ENCODE peak calls at places on chromosome 9, in eight cellular contexts. D is amniotic stem cell, G is heart left ventricle, M is fibroblast of gingiva, X is aorta, W is brain microvascular endothelial cell, Y is NCI-H2081, J is HS-27A. A is an unnamed sample.

GRCh38 chr9:70352802-70353201 is 61.7 kb downstream of the KLF9 start:
- DNase-seq in Y (no peak), X (no peak), W (no peak), G (no peak), J (no peak), M (no peak), D (no peak), A (no peak)

GRCh38 chr9:3059781-3060468 is 216.0 kb upstream of the PUM3 start:
- DNase-seq in W (no peak), G (no peak), Y (no peak), X (no peak), D (no peak), J (no peak), M (no peak), A (no peak)

GRCh38 chr9:97362777-97363545 is 48.9 kb upstream of the TDRD7 start:
- DNase-seq in Y (no peak), G (no peak), X (no peak), D (no peak), M (no peak), J (no peak), W (no peak), A (no peak)

GRCh38 chr9:109728696-109729300 is 51.2 kb upstream of the PALM2AKAP2 start:
- DNase-seq in J (no peak), W (no peak), M (no peak), X (no peak), D (no peak), G (no peak), Y (no peak), A (no peak)

GRCh38 chr9:89522261-89522978 is 24.5 kb upstream of the SEMA4D start:
- DNase-seq in X (no peak), W (no peak), D (no peak), J (no peak), Y (no peak), G (no peak), M (no peak), A (peak; percentile 59)

GRCh38 chr9:124022201-124023121 is 10.9 kb downstream of the LHX2 start:
- DNase-seq in M (no peak), W (no peak), X (no peak), G (no peak), J (no peak), D (no peak), Y (no peak), A (no peak)

GRCh38 chr9:121989010-121989409 is 104.1 kb downstream of the TTLL11 start:
- DNase-seq in W (peak; percentile 33), D (no peak), M (no peak), J (no peak), Y (no peak), G (no peak), X (no peak), A (no peak)

GRCh38 chr9:135525241-135526088 is 4.2 kb downstream of the LCN1 start:
- DNase-seq in W (no peak), M (no peak), J (no peak), G (no peak), D (no peak), X (no peak), Y (no peak), A (no peak)

GRCh38 chr9:93329632-93330286 is 121.7 kb upstream of the FAM120A start:
- DNase-seq in J (no peak), G (no peak), X (no peak), D (no peak), Y (no peak), W (no peak), M (no peak), A (no peak)

GRCh38 chr9:121317737-121318630 is 50.0 kb downstream of the GSN start:
- DNase-seq in W (no peak), D (no peak), M (peak; percentile 38), G (peak; percentile 63), J (no peak), Y (no peak), X (peak; percentile 89), A (no peak)

GRCh38 chr9:121773286-121773953 is 122.0 kb downstream of the DAB2IP start:
- DNase-seq in J (no peak), M (no peak), D (no peak), W (no peak), X (peak; percentile 69), G (peak; percentile 23), Y (no peak), A (no peak)

GRCh38 chr9:34413229-34413852 is 36.6 kb upstream of the MYORG start:
- DNase-seq in Y (no peak), J (peak; percentile 34), X (no peak), D (no peak), W (peak; percentile 45), M (peak; percentile 8), G (no peak), A (no peak)

GRCh38 chr9:120374817-120375216 is 205.2 kb downstream of the CDK5RAP2 start:
- DNase-seq in X (no peak), D (no peak), G (no peak), M (no peak), J (no peak), W (no peak), Y (no peak), A (no peak)

GRCh38 chr9:131714161-131714646 is 25.7 kb downstream of the RAPGEF1 start:
- DNase-seq in Y (no peak), J (no peak), D (no peak), X (peak; percentile 87), G (peak; percentile 83), W (peak; percentile 80), M (peak; percentile 85), A (peak; percentile 72)

GRCh38 chr9:26271495-26272122 is 593.4 kb upstream of the TUSC1 start:
- DNase-seq in J (no peak), D (no peak), X (no peak), W (no peak), Y (peak; percentile 30), M (no peak), G (no peak), A (no peak)

GRCh38 chr9:2729003-2729402 is 11.7 kb downstream of the KCNV2 start:
- DNase-seq in M (peak; percentile 8), W (peak; percentile 26), X (no peak), G (no peak), J (no peak), Y (no peak), D (no peak), A (no peak)

GRCh38 chr9:133955821-133956411 is 36.2 kb downstream of the VAV2 start:
- DNase-seq in Y (no peak), D (no peak), G (no peak), X (peak; percentile 75), M (peak; percentile 10), W (no peak), J (no peak), A (no peak)

GRCh38 chr9:120532475-120532874 is 47.5 kb downstream of the CDK5RAP2 start:
- DNase-seq in G (peak; percentile 33), M (peak; percentile 67), Y (no peak), D (no peak), W (peak; percentile 1), J (peak; percentile 70), X (peak; percentile 70), A (no peak)

GRCh38 chr9:33676746-33677505 is 118.4 kb upstream of the PRSS3 start:
- DNase-seq in W (no peak), X (peak; percentile 75), M (peak; percentile 4), G (peak; percentile 28), J (no peak), Y (peak; percentile 76), D (no peak), A (no peak)

GRCh38 chr9:106420511-106420944 is 442.4 kb upstream of the ZNF462 start:
- DNase-seq in M (no peak), D (no peak), X (no peak), G (no peak), J (no peak), Y (no peak), W (peak; percentile 7), A (peak; percentile 48)

GRCh38 chr9:104279535-104280215 is 185.6 kb downstream of the SMC2 start:
- DNase-seq in X (no peak), D (no peak), Y (no peak), M (no peak), J (no peak), G (no peak), W (no peak), A (peak; percentile 41)

GRCh38 chr9:89178162-89179120 is at the start of gene SHC3:
- DNase-seq in J (no peak), W (peak; percentile 41), M (no peak), D (no peak), X (no peak), Y (no peak), G (no peak), A (no peak)

A was measured in RCC 7860.